ENCODE peak calls at places on chromosomes 7 and 10, in four cellular contexts. L is cardiac muscle cell, I is GM12865, M is psoas muscle. B is an unnamed sample.

GRCh38 chr10:89171996-89172395 is 35.1 kb downstream of the CH25H start:
- DNase-seq in L (no peak), I (no peak), M (no peak), B (no peak)

GRCh38 chr7:142476077-142476476 is 218.2 kb upstream of the PRSS58 start:
- DNase-seq in L (no peak), I (no peak), M (no peak), B (no peak)

GRCh38 chr7:134016223-134016941 is 110.8 kb upstream of the LRGUK start:
- DNase-seq in L (peak; percentile 65), I (peak; percentile 5), M (no peak), B (peak; percentile 52)

GRCh38 chr10:10758306-10758705 is 259.4 kb upstream of the CELF2 start:
- DNase-seq in L (no peak), I (no peak), M (no peak), B (no peak)

GRCh38 chr10:125016611-125017202 is 74.8 kb downstream of the ZRANB1 start:
- DNase-seq in L (no peak), I (no peak), M (peak; percentile 89), B (no peak)

GRCh38 chr10:100740476-100741341 is 4.7 kb upstream of the PAX2 start:
- DNase-seq in L (no peak), I (no peak), M (no peak), B (no peak)

GRCh38 chr10:131475043-131475442 is 163.5 kb upstream of the TCERG1L start:
- DNase-seq in L (no peak), I (no peak), M (no peak), B (no peak)

GRCh38 chr7:901388-902154 is 25.2 kb downstream of the GET4 start:
- DNase-seq in L (peak; percentile 86), I (peak; percentile 76), M (peak; percentile 86), B (peak; percentile 89)

GRCh38 chr10:132563485-132564248 is 26.1 kb downstream of the INPP5A start:
- DNase-seq in L (no peak), I (peak; percentile 91), M (peak; percentile 85), B (no peak)

GRCh38 chr10:102408081-102408727 is 10.4 kb downstream of the PSD start:
- DNase-seq in L (no peak), I (no peak), M (no peak), B (no peak)

GRCh38 chr7:25347360-25347759 is 119.1 kb upstream of the NPVF start:
- DNase-seq in L (no peak), I (no peak), M (no peak), B (no peak)

GRCh38 chr7:105636982-105637381 is 55.7 kb upstream of the EFCAB10 start:
- DNase-seq in L (no peak), I (no peak), M (no peak), B (no peak)

GRCh38 chr7:20083781-20084180 is 133.4 kb downstream of the MACC1 start:
- DNase-seq in L (no peak), I (peak; percentile 10), M (no peak), B (no peak)

GRCh38 chr10:78070726-78071125 is 37.1 kb downstream of the RPS24 start:
- DNase-seq in L (no peak), I (no peak), M (no peak), B (no peak)

GRCh38 chr10:115941247-115941840 is 331.7 kb downstream of the GFRA1 start:
- DNase-seq in L (no peak), I (no peak), M (no peak), B (no peak)

GRCh38 chr10:3225589-3225988 is 53.0 kb upstream of the PITRM1 start:
- DNase-seq in L (no peak), I (no peak), M (no peak), B (no peak)

DNA sequence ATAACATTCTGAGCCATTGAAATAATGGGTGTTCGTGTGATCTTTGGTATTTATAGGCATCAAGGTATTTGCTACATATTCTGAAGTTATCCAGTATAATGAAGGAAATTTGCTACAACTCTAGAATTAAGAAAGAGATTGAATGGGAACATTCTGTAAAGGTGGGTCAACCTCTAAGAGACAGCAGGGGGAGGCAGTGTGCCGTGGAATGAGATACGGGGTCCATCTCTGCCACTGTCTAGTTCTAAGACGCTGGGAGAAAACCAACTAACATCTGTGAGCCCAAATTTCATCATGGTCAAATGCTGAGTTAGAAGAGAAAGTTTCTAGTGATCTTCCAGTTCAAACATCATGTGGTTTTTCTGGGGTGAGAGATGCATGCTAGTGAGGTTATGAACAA is 368.9 kb downstream of the SORCS1 start:
- DNase-seq in L (peak; percentile 74), I (peak; percentile 78), M (no peak), B (peak; percentile 51)
- TF ChIP-seq CTCF in L (peak; percentile 5), I (peak; percentile 70), M (peak; percentile 7), B (peak; percentile 70)

DNA sequence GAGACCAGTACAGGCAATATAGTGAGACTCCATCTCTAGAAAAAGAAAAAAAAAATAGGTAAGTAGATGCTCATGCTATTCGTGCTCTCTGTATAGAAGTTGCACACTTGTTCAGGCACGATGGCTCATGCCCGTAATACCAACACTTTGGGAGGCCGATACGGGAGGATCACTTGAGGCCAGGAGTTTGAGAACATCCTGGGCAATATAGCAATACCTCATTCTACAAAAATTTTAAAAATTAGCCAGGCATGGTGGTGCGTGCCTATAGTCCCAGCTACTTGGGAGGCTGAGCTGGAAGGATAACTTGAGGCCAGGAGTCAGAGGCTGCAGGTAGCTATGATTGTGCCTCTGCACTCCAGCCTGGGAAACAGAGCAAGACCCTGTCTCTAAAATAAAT is 17.2 kb upstream of the NPTX2 start:
- DNase-seq in L (no peak), I (no peak), M (no peak), B (no peak)
- TF ChIP-seq CTCF in L (no peak), I (no peak), M (no peak), B (no peak)

GRCh38 chr10:27746364-27747095 is 911 bp upstream of the MKX start:
- DNase-seq in L (no peak), I (no peak), M (no peak), B (peak; percentile 5)

GRCh38 chr10:27745380-27745718 is 270 bp downstream of the MKX start:
- DNase-seq in L (no peak), I (no peak), M (peak; percentile 44), B (no peak)

GRCh38 chr10:27748586-27748985 is 3.0 kb upstream of the MKX start:
- DNase-seq in L (no peak), I (no peak), M (no peak), B (no peak)

GRCh38 chr10:27745719-27746363 is at the start of gene MKX:
- DNase-seq in L (peak; percentile 81), I (no peak), M (peak; percentile 60), B (peak; percentile 89)

GRCh38 chr10:27747096-27747451 is 1.5 kb upstream of the MKX start:
- DNase-seq in L (peak; percentile 48), I (no peak), M (no peak), B (peak; percentile 10)
- TF ChIP-seq CTCF in L (no peak), I (no peak), M (no peak), B (no peak)

DNA sequence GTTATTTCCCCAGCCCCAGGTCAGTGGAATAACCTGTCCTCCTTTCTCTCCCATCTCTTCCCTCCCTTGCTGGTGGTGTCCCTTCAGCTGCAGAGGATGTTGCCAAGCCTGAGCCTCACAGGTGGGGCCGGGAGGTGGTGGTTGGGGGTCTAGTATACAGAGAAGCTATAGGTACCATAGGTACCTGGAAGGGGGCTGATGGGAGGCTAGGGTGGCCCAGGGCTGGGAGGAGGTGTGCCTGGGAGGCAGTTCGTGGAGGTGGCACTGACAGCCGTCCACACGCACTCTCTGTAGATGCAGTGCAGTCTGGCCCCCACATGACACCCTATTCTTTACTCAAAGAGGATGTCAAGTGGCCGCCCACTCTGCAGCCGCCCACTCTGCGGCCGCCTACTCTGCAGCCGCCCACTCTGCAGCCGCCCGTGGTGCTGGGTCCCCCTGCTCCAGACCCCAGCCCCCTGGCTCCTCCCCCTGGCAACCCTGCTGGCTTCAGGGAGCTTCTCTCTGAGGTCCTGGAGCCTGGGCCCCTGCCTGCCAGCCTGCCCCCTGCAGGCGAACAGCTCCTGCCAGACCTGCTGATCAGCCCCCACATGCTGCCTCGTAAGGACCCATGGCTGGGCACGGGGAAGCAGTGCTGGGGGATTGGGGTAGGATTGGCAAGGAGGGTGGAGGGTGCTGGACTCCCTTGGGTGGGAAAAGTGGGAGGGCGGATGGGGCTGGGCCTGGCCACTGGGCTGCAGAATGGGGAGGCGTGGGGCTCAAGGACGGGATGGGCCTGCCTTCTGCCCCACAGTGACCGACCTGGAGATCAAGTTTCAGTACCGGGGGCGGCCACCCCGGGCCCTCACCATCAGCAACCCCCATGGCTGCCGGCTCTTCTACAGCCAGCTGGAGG is 9.5 kb downstream of the IRF5 start:
- DNase-seq in L (no peak), I (peak; percentile 43), M (no peak), B (no peak)
- TF ChIP-seq CTCF in L (peak; percentile 17), I (peak; percentile 46), M (no peak), B (no peak)

DNA sequence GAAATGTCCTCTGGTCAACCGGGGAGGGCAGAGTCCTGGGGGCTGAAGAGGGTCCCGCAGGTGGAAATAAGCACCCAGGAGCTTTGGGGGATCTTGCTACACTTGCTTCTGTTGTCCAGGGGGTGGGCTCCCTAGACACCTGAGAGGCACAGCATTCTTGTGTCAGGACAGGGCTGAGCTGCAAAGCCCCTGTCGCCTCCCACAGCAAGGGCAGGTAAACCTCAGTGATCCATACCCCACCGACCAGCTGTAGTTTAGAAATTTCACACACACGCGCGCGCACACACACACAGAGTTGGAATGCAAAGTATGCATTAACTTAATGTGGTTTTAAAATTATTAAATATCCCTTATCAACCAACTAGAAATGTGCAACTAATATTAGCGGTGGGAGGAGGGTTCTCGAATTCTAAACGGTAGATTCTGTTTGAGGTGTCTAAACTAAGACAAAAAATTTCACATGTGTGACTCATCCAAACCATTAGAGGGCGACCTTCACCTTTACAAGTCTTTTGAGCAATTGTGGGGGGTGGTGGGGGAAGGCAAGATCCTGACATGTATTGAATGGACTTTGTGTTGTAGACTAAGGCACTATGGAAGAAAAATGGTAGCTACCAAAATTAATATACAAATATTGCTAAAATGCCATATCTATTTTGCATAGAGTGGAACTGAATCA is 34.3 kb upstream of the PTF1A start:
- DNase-seq in L (peak; percentile 53), I (peak; percentile 70), M (no peak), B (peak; percentile 12)
- TF ChIP-seq CTCF in L (no peak), I (peak; percentile 42), M (no peak), B (no peak)

DNA sequence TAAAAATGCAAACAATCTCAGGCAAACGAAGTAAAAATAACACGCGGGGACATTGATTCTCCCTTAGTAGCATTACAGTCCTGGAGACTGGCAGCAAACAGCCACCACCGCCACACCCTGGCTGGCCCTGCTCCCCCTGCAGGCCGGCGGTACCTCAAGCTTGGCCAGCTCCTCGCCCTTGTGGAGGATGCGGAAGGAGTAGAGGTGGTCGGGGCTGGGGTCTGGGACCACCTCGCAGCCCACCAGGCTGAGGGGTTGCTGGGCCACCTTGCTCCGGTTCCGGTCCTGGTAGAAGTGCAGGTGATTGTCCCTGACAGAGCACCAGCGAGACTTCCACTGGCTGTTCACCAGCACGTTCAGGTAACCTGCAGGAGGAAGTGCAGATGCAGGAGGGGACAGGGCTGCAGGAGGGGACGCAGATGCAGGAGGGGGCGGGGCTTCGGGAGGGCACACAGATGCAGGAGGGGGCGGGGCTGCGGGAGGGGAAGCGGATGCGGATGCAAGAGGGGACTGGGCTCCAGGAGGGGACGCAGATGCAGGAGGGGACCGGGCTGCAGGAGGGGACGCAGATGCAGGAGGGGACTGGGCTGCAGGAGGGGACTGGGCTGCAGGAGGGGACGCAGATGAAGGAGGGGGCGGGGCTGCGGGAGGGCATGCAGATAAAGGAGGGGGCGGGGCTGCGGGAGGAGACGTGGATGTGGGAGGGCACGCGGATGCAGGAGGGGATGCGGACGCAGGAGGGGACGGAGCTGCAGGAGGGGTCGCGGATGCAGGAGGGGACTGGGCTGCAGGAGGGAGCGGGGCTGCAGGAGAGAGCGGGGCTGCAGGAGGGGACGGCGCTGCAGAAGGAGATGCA is 65.7 kb downstream of the VWA2 start:
- DNase-seq in L (peak; percentile 58), I (peak; percentile 67), M (no peak), B (peak; percentile 90)
- TF ChIP-seq CTCF in L (peak; percentile 64), I (peak; percentile 66), M (peak; percentile 20), B (no peak)